ENCODE peak calls at places on chromosome X, in nine cellular contexts. E, W, Q, D, N, T, M, R and H are unnamed samples.

GRCh38 chrX:52216541-52216940 is 31.9 kb downstream of the MAGED4 start:
- DNase-seq in E (no peak), W (no peak), Q (no peak), D (no peak), N (no peak), T (no peak), M (no peak), R (no peak), H (no peak)

GRCh38 chrX:40468033-40468979 is 112.5 kb upstream of the ATP6AP2 start:
- DNase-seq in E (no peak), W (peak), Q (peak), D (peak), N (peak), T (peak), M (peak), R (no peak), H (peak)

GRCh38 chrX:107597791-107598190 is 30.5 kb upstream of the PRPS1 start:
- DNase-seq in E (no peak), W (no peak), Q (no peak), D (no peak), N (no peak), T (no peak), M (no peak), R (no peak), H (no peak)

GRCh38 chrX:47587091-47587891 is 5.1 kb downstream of the TIMP1 start:
- DNase-seq in E (no peak), W (no peak), Q (no peak), D (no peak), N (no peak), T (no peak), M (no peak), R (no peak), H (no peak)

GRCh38 chrX:36983831-36984230 is 24.3 kb upstream of the FAM47C start:
- DNase-seq in E (no peak), W (no peak), Q (no peak), D (no peak), N (no peak), T (no peak), M (no peak), R (no peak), H (no peak)

GRCh38 chrX:10533686-10534365 is 86.6 kb downstream of the MID1 start:
- DNase-seq in E (no peak), W (no peak), Q (no peak), D (no peak), N (no peak), T (no peak), M (no peak), R (no peak), H (no peak)

GRCh38 chrX:3393581-3394111 is 47.2 kb upstream of the MXRA5 start:
- DNase-seq in E (no peak), W (no peak), Q (no peak), D (peak), N (no peak), T (no peak), M (no peak), R (no peak), H (no peak)

GRCh38 chrX:38458071-38458470 is 103.3 kb upstream of the TSPAN7 start:
- DNase-seq in E (no peak), W (no peak), Q (no peak), D (no peak), N (no peak), T (no peak), M (no peak), R (no peak), H (no peak)